ENCODE peak calls at places on chromosomes 11 and 22, in six cellular contexts. F, U, X, B, R and I are unnamed samples.

GRCh38 chr11:26078217-26078821 is 253.6 kb upstream of the ANO3 start:
- DNase-seq in F (no peak), U (no peak), X (no peak), B (no peak), R (no peak), I (no peak)

GRCh38 chr11:61058583-61059259 is 43.6 kb upstream of the CD5 start:
- DNase-seq in F (no peak), U (no peak), X (no peak), B (no peak), R (no peak), I (no peak)

GRCh38 chr11:41404109-41404508 is 55.3 kb downstream of the LRRC4C start:
- DNase-seq in F (no peak), U (no peak), X (no peak), B (no peak), R (no peak), I (no peak)

GRCh38 chr11:31509017-31509411 is 408 bp downstream of the IMMP1L start:
- DNase-seq in F (no peak), U (no peak), X (no peak), B (no peak), R (no peak), I (no peak)

GRCh38 chr11:1732421-1733008 is 17.9 kb downstream of the IFITM10 start:
- DNase-seq in F (no peak), U (no peak), X (no peak), B (no peak), R (no peak), I (no peak)

GRCh38 chr11:19951558-19952083 is 208.7 kb downstream of the DBX1 start:
- DNase-seq in F (no peak), U (no peak), X (no peak), B (no peak), R (no peak), I (peak; percentile 27)

GRCh38 chr11:10455637-10456487 is 798 bp downstream of the AMPD3 start:
- DNase-seq in F (peak; percentile 57), U (peak; percentile 29), X (peak; percentile 86), B (no peak), R (peak; percentile 69), I (no peak)

GRCh38 chr11:106956887-106957505 is 61.3 kb downstream of the GUCY1A2 start:
- DNase-seq in F (no peak), U (no peak), X (no peak), B (no peak), R (no peak), I (no peak)

GRCh38 chr11:33207408-33207985 is 46.2 kb upstream of the CSTF3 start:
- DNase-seq in F (no peak), U (peak; percentile 23), X (no peak), B (no peak), R (no peak), I (peak; percentile 11)

GRCh38 chr22:25153961-25154685 is 45.5 kb upstream of the CRYBB3 start:
- DNase-seq in F (no peak), U (peak; percentile 68), X (no peak), B (peak; percentile 45), R (no peak), I (peak; percentile 49)

GRCh38 chr11:64276653-64277431 is 7.6 kb downstream of the BAD start:
- DNase-seq in F (no peak), U (no peak), X (no peak), B (no peak), R (no peak), I (no peak)

GRCh38 chr11:122559734-122560382 is 95.7 kb upstream of the UBASH3B start:
- DNase-seq in F (no peak), U (no peak), X (no peak), B (no peak), R (no peak), I (no peak)

GRCh38 chr22:38285015-38285414 is 12.2 kb upstream of the TMEM184B start:
- DNase-seq in F (no peak), U (no peak), X (no peak), B (no peak), R (no peak), I (no peak)

GRCh38 chr22:47615051-47615450 is 852.6 kb downstream of the TBC1D22A start:
- DNase-seq in F (no peak), U (no peak), X (no peak), B (no peak), R (no peak), I (no peak)

GRCh38 chr11:126084608-126084912 is 21.9 kb upstream of the CDON start:
- DNase-seq in F (no peak), U (no peak), X (no peak), B (no peak), R (no peak), I (no peak)

GRCh38 chr11:76798656-76799055 is 15.5 kb downstream of the TSKU start:
- DNase-seq in F (no peak), U (no peak), X (no peak), B (no peak), R (no peak), I (no peak)

GRCh38 chr11:74366576-74366975 is 31.7 kb downstream of the PGM2L1 start:
- DNase-seq in F (no peak), U (no peak), X (no peak), B (peak; percentile 48), R (no peak), I (no peak)

GRCh38 chr11:118078972-118079411 is 2.1 kb downstream of the TMPRSS4 start:
- DNase-seq in F (no peak), U (no peak), X (no peak), B (no peak), R (no peak), I (no peak)

GRCh38 chr11:64607381-64608259 is 16.6 kb downstream of the SLC22A12 start:
- DNase-seq in F (no peak), U (no peak), X (no peak), B (no peak), R (no peak), I (no peak)

GRCh38 chr22:21917206-21917958 is 35.3 kb downstream of the PPM1F start:
- DNase-seq in F (no peak), U (no peak), X (no peak), B (no peak), R (no peak), I (no peak)

GRCh38 chr11:83990160-83990733 is 704.1 kb upstream of the CCDC90B start:
- DNase-seq in F (no peak), U (no peak), X (no peak), B (no peak), R (no peak), I (no peak)

GRCh38 chr11:46361283-46362145 is 14.3 kb downstream of the DGKZ start:
- DNase-seq in F (peak; percentile 45), U (peak; percentile 86), X (peak; percentile 69), B (no peak), R (no peak), I (peak; percentile 80)

GRCh38 chr22:46021577-46021976 is 44.6 kb upstream of the WNT7B start:
- DNase-seq in F (no peak), U (no peak), X (no peak), B (no peak), R (no peak), I (no peak)

GRCh38 chr11:111476961-111477360 is 35.2 kb downstream of the BTG4 start:
- DNase-seq in F (no peak), U (no peak), X (no peak), B (no peak), R (no peak), I (no peak)

GRCh38 chr11:131041331-131042040 is 125.2 kb upstream of the SNX19 start:
- DNase-seq in F (no peak), U (no peak), X (no peak), B (no peak), R (no peak), I (no peak)

GRCh38 chr11:10382518-10382917 is 72.5 kb upstream of the AMPD3 start:
- DNase-seq in F (no peak), U (no peak), X (no peak), B (no peak), R (no peak), I (no peak)

GRCh38 chr11:94785509-94785908 is 17.4 kb downstream of the AMOTL1 start:
- DNase-seq in F (no peak), U (no peak), X (no peak), B (no peak), R (no peak), I (no peak)

GRCh38 chr11:1040428-1041148 is 4.1 kb upstream of the MUC6 start:
- DNase-seq in F (no peak), U (no peak), X (no peak), B (no peak), R (no peak), I (no peak)

GRCh38 chr11:45093761-45094455 is 52.5 kb upstream of the PRDM11 start:
- DNase-seq in F (no peak), U (no peak), X (no peak), B (no peak), R (no peak), I (no peak)

GRCh38 chr11:46256540-46257001 is 20.9 kb upstream of the CREB3L1 start:
- DNase-seq in F (no peak), U (no peak), X (no peak), B (no peak), R (no peak), I (no peak)

GRCh38 chr11:17547051-17547577 is at the start of gene OTOG:
- DNase-seq in F (no peak), U (no peak), X (no peak), B (no peak), R (no peak), I (no peak)

GRCh38 chr22:37599161-37599560 is 9.5 kb upstream of the GGA1 start:
- DNase-seq in F (no peak), U (no peak), X (no peak), B (no peak), R (no peak), I (no peak)

GRCh38 chr11:110242188-110242587 is 54.2 kb downstream of the RDX start:
- DNase-seq in F (no peak), U (no peak), X (no peak), B (no peak), R (no peak), I (no peak)

GRCh38 chr11:44955019-44955738 is 4.5 kb upstream of the TP53I11 start:
- DNase-seq in F (no peak), U (peak; percentile 69), X (no peak), B (peak; percentile 36), R (no peak), I (peak; percentile 78)